ENCODE peak calls at places on chromosomes 16 and 17, in seven cellular contexts. One of them, this sample, is unnamed.

GRCh38 chr17:78268960-78269892 is 37.8 kb downstream of the TMEM235 start:
- DNase-seq in NCI-H1092 treated with DMSO at 0.1 percent for 48 hours: peak; percentile 6
- DNase-seq in neural crest cell: no peak
- DNase-seq in stomach: no peak
- DNase-seq in iPS-NIHi11: no peak
- DNase-seq in NCI-H1436: no peak
- DNase-seq in cardiac fibroblast: peak; percentile 96
- DNase-seq in this sample: no peak

GRCh38 chr17:64155751-64156544 is 26.0 kb upstream of the ERN1 start:
- DNase-seq in NCI-H1092 treated with DMSO at 0.1 percent for 48 hours: no peak
- DNase-seq in neural crest cell: no peak
- DNase-seq in stomach: peak; percentile 77
- DNase-seq in iPS-NIHi11: peak; percentile 44
- DNase-seq in NCI-H1436: no peak
- DNase-seq in cardiac fibroblast: peak; percentile 78
- DNase-seq in this sample: no peak

GRCh38 chr17:56613131-56613530 is 19.6 kb downstream of the NOG start:
- DNase-seq in NCI-H1092 treated with DMSO at 0.1 percent for 48 hours: no peak
- DNase-seq in neural crest cell: no peak
- DNase-seq in stomach: no peak
- DNase-seq in iPS-NIHi11: no peak
- DNase-seq in NCI-H1436: no peak
- DNase-seq in cardiac fibroblast: no peak
- DNase-seq in this sample: no peak

GRCh38 chr16:89723279-89724250 is 2.2 kb downstream of the ZNF276 start:
- DNase-seq in NCI-H1092 treated with DMSO at 0.1 percent for 48 hours: no peak
- DNase-seq in neural crest cell: peak; percentile 62
- DNase-seq in stomach: peak; percentile 45
- DNase-seq in iPS-NIHi11: no peak
- DNase-seq in NCI-H1436: no peak
- DNase-seq in cardiac fibroblast: peak; percentile 47
- DNase-seq in this sample: no peak

GRCh38 chr16:28149016-28149888 is 62.5 kb downstream of the XPO6 start:
- DNase-seq in NCI-H1092 treated with DMSO at 0.1 percent for 48 hours: no peak
- DNase-seq in neural crest cell: no peak
- DNase-seq in stomach: no peak
- DNase-seq in iPS-NIHi11: no peak
- DNase-seq in NCI-H1436: no peak
- DNase-seq in cardiac fibroblast: no peak
- DNase-seq in this sample: no peak

GRCh38 chr17:76237859-76238313 is 2.4 kb downstream of the RNF157 start:
- DNase-seq in NCI-H1092 treated with DMSO at 0.1 percent for 48 hours: no peak
- DNase-seq in neural crest cell: no peak
- DNase-seq in stomach: no peak
- DNase-seq in iPS-NIHi11: no peak
- DNase-seq in NCI-H1436: no peak
- DNase-seq in cardiac fibroblast: no peak
- DNase-seq in this sample: no peak

GRCh38 chr16:70693231-70693671 is 7.4 kb upstream of the MTSS2 start:
- DNase-seq in NCI-H1092 treated with DMSO at 0.1 percent for 48 hours: no peak
- DNase-seq in neural crest cell: no peak
- DNase-seq in stomach: no peak
- DNase-seq in iPS-NIHi11: no peak
- DNase-seq in NCI-H1436: no peak
- DNase-seq in cardiac fibroblast: peak; percentile 53
- DNase-seq in this sample: no peak

GRCh38 chr17:76063880-76064546 is 8.3 kb downstream of the SRP68 start:
- DNase-seq in NCI-H1092 treated with DMSO at 0.1 percent for 48 hours: no peak
- DNase-seq in neural crest cell: no peak
- DNase-seq in stomach: no peak
- DNase-seq in iPS-NIHi11: no peak
- DNase-seq in NCI-H1436: no peak
- DNase-seq in cardiac fibroblast: no peak
- DNase-seq in this sample: no peak

GRCh38 chr17:32279933-32280716 is 14.5 kb downstream of the RHBDL3 start:
- DNase-seq in NCI-H1092 treated with DMSO at 0.1 percent for 48 hours: peak; percentile 69
- DNase-seq in neural crest cell: no peak
- DNase-seq in stomach: no peak
- DNase-seq in iPS-NIHi11: peak; percentile 60
- DNase-seq in NCI-H1436: no peak
- DNase-seq in cardiac fibroblast: no peak
- DNase-seq in this sample: no peak

GRCh38 chr16:47025641-47026040 is 52.2 kb upstream of the DNAJA2 start:
- DNase-seq in NCI-H1092 treated with DMSO at 0.1 percent for 48 hours: no peak
- DNase-seq in neural crest cell: no peak
- DNase-seq in stomach: no peak
- DNase-seq in iPS-NIHi11: no peak
- DNase-seq in NCI-H1436: no peak
- DNase-seq in cardiac fibroblast: no peak
- DNase-seq in this sample: no peak

GRCh38 chr17:13545941-13546340 is 55.8 kb downstream of the HS3ST3A1 start:
- DNase-seq in NCI-H1092 treated with DMSO at 0.1 percent for 48 hours: no peak
- DNase-seq in neural crest cell: no peak
- DNase-seq in stomach: no peak
- DNase-seq in iPS-NIHi11: no peak
- DNase-seq in NCI-H1436: no peak
- DNase-seq in cardiac fibroblast: no peak
- DNase-seq in this sample: no peak